ENCODE peak calls at places on chromosomes 6 and 20, in eight cellular contexts. B is ELR; I is activated CD8-positive, alpha-beta memory T cell treated with anti-CD3 and anti-CD28 coated beads, Interleukin-2, amount 10 ng/mL, durations not matched to agents 7 days and 5 days; L is fibroblast of lung; H is EL; V is LoVo; Z is GM03348; U is HCEC 1CT. S is an unnamed sample.

GRCh38 chr6:1082040-1082935 is 229.6 kb upstream of the FOXQ1 start:
- DNase-seq in B (peak), I (no peak), L (peak), H (peak), V (no peak), Z (peak), U (peak), S (no peak)

GRCh38 chr6:402901-403658 is 11.5 kb downstream of the IRF4 start:
- DNase-seq in B (no peak), I (peak), L (no peak), H (no peak), V (no peak), Z (no peak), U (no peak), S (no peak)

GRCh38 chr6:287500-287883 is 4.8 kb upstream of the DUSP22 start:
- DNase-seq in B (no peak), I (no peak), L (no peak), H (no peak), V (no peak), Z (no peak), U (no peak), S (no peak)

GRCh38 chr20:24492031-24492607 is 22.7 kb downstream of the SYNDIG1 start:
- DNase-seq in B (no peak), I (no peak), L (no peak), H (no peak), V (no peak), Z (no peak), U (no peak), S (no peak)

GRCh38 chr6:98777762-98778161 is 56.6 kb upstream of the POU3F2 start:
- DNase-seq in B (no peak), I (no peak), L (no peak), H (no peak), V (no peak), Z (no peak), U (no peak), S (no peak)

GRCh38 chr6:22892452-22892851 is 323.1 kb downstream of the HDGFL1 start:
- DNase-seq in B (peak), I (no peak), L (peak), H (peak), V (peak), Z (peak), U (peak), S (no peak)

GRCh38 chr6:1767481-1768246 is 157.9 kb downstream of the FOXC1 start:
- DNase-seq in B (peak), I (no peak), L (peak), H (peak), V (peak), Z (peak), U (peak), S (no peak)

GRCh38 chr6:55998586-55998985 is 123.2 kb upstream of the BMP5 start:
- DNase-seq in B (no peak), I (no peak), L (peak), H (no peak), V (no peak), Z (no peak), U (no peak), S (no peak)

GRCh38 chr20:23270427-23270911 is 80.1 kb upstream of the NXT1 start:
- DNase-seq in B (peak), I (no peak), L (peak), H (peak), V (no peak), Z (no peak), U (no peak), S (no peak)

GRCh38 chr20:24571159-24571558 is 101.7 kb downstream of the SYNDIG1 start:
- DNase-seq in B (no peak), I (no peak), L (no peak), H (no peak), V (no peak), Z (no peak), U (no peak), S (no peak)

GRCh38 chr6:133799043-133799442 is 89.9 kb upstream of the TCF21 start:
- DNase-seq in B (no peak), I (no peak), L (no peak), H (no peak), V (no peak), Z (no peak), U (no peak), S (no peak)

GRCh38 chr6:52517502-52518278 is 59.2 kb downstream of the TRAM2 start:
- DNase-seq in B (peak), I (peak), L (peak), H (peak), V (peak), Z (peak), U (peak), S (no peak)

GRCh38 chr6:107941199-107941598 is 16.8 kb downstream of the SEC63 start:
- DNase-seq in B (no peak), I (no peak), L (no peak), H (no peak), V (no peak), Z (no peak), U (no peak), S (no peak)

GRCh38 chr20:38806855-38807655 is 1.6 kb downstream of the PPP1R16B start:
- DNase-seq in B (no peak), I (peak), L (no peak), H (no peak), V (no peak), Z (peak), U (no peak), S (no peak)

GRCh38 chr6:168929871-168930450 is 323.7 kb downstream of the THBS2 start:
- DNase-seq in B (no peak), I (no peak), L (no peak), H (no peak), V (no peak), Z (no peak), U (no peak), S (no peak)

GRCh38 chr6:100620085-100620484 is 155.4 kb upstream of the SIM1 start:
- DNase-seq in B (peak), I (no peak), L (peak), H (peak), V (no peak), Z (peak), U (peak), S (no peak)

GRCh38 chr20:62768815-62769287 is 27.4 kb upstream of the MRGBP start:
- DNase-seq in B (no peak), I (no peak), L (no peak), H (peak), V (no peak), Z (peak), U (no peak), S (no peak)

GRCh38 chr6:12890171-12890790 is 173.7 kb downstream of the PHACTR1 start:
- DNase-seq in B (no peak), I (no peak), L (no peak), H (no peak), V (no peak), Z (no peak), U (no peak), S (no peak)

GRCh38 chr20:36478137-36478905 is 63.0 kb upstream of the MYL9 start:
- DNase-seq in B (peak), I (no peak), L (no peak), H (no peak), V (no peak), Z (no peak), U (no peak), S (no peak)

GRCh38 chr20:57389695-57390603 is 1.2 kb upstream of the RBM38 start:
- DNase-seq in B (no peak), I (peak), L (no peak), H (no peak), V (no peak), Z (no peak), U (no peak), S (no peak)

GRCh38 chr6:11275598-11275997 is 43.1 kb upstream of the NEDD9 start:
- DNase-seq in B (no peak), I (peak), L (no peak), H (no peak), V (peak), Z (no peak), U (no peak), S (no peak)

GRCh38 chr20:51444472-51444871 is 98.0 kb downstream of the NFATC2 start:
- DNase-seq in B (no peak), I (no peak), L (peak), H (peak), V (no peak), Z (peak), U (no peak), S (no peak)